ENCODE peak calls at places on chromosomes 5 and 9, in ten cellular contexts. N is mammary epithelial cell; J is left ventricle myocardium inferior; K is PC-3; C is retinal pigment epithelial cell; P is lower leg skin; Z is H1; W is Jurkat, Clone E6-1; V is transverse colon; R is H7. I is an unnamed sample.
A peak's percentile ranks its signal among the peaks of the same experiment; 100 is the strongest.

GRCh38 chr9:121945281-121945680 is 147.8 kb downstream of the TTLL11 start:
- DNase-seq in C (no peak), R (no peak), Z (no peak), J (no peak), V (no peak), K (peak; percentile 31), P (no peak), N (no peak), W (no peak), I (no peak)

GRCh38 chr5:98772415-98773213 is 849 bp upstream of the RGMB start:
- DNase-seq in N (peak; percentile 90), P (peak; percentile 69), V (peak; percentile 86), J (peak; percentile 68), K (peak; percentile 96), W (peak; percentile 86), Z (no peak), C (no peak), R (peak; percentile 73), I (peak; percentile 79)

GRCh38 chr9:12461759-12462158 is 231.4 kb upstream of the TYRP1 start:
- DNase-seq in C (no peak), K (no peak), V (no peak), R (no peak), Z (no peak), W (no peak), P (no peak), J (no peak), N (no peak), I (no peak)

GRCh38 chr5:102511666-102512065 is 12.9 kb upstream of the SLCO6A1 start:
- DNase-seq in Z (no peak), V (no peak), W (no peak), C (peak; percentile 41), R (no peak), N (no peak), J (peak; percentile 38), K (peak; percentile 23), P (no peak), I (no peak)

GRCh38 chr5:55463613-55464012 is 71.2 kb downstream of the PLPP1 start:
- DNase-seq in W (no peak), P (no peak), V (no peak), J (no peak), N (no peak), R (no peak), Z (no peak), K (no peak), C (no peak), I (no peak)

GRCh38 chr5:38257236-38258036 is 923 bp upstream of the EGFLAM start:
- DNase-seq in J (no peak), P (no peak), Z (peak; percentile 60), C (no peak), W (no peak), K (no peak), R (peak; percentile 69), V (no peak), N (no peak), I (no peak)

GRCh38 chr5:58887721-58888409 is 305.0 kb downstream of the RAB3C start:
- DNase-seq in P (no peak), N (no peak), W (peak; percentile 7), J (peak; percentile 60), Z (no peak), C (no peak), V (no peak), R (no peak), K (no peak), I (peak; percentile 53)

GRCh38 chr9:126615251-126615790 is 1.6 kb downstream of the LMX1B start:
- DNase-seq in N (peak; percentile 70), P (no peak), J (no peak), R (peak; percentile 86), K (no peak), Z (peak; percentile 75), W (peak; percentile 50), C (no peak), V (peak; percentile 22), I (no peak)

GRCh38 chr5:172425402-172425801 is 28.9 kb downstream of the SH3PXD2B start:
- DNase-seq in Z (no peak), R (no peak), N (no peak), C (no peak), J (no peak), W (no peak), K (no peak), V (no peak), P (no peak), I (no peak)

GRCh38 chr5:14669975-14670374 is 5.5 kb downstream of the OTULIN start:
- DNase-seq in C (no peak), N (peak; percentile 88), R (no peak), Z (no peak), K (peak; percentile 64), J (no peak), V (no peak), W (no peak), P (no peak), I (no peak)

GRCh38 chr5:115262405-115263247 is at the start of gene PGGT1B:
- DNase-seq in C (no peak), P (peak; percentile 66), R (peak; percentile 80), W (peak; percentile 79), Z (peak; percentile 86), K (peak; percentile 63), N (peak; percentile 63), J (peak; percentile 77), V (peak; percentile 77), I (peak; percentile 91)

DNA sequence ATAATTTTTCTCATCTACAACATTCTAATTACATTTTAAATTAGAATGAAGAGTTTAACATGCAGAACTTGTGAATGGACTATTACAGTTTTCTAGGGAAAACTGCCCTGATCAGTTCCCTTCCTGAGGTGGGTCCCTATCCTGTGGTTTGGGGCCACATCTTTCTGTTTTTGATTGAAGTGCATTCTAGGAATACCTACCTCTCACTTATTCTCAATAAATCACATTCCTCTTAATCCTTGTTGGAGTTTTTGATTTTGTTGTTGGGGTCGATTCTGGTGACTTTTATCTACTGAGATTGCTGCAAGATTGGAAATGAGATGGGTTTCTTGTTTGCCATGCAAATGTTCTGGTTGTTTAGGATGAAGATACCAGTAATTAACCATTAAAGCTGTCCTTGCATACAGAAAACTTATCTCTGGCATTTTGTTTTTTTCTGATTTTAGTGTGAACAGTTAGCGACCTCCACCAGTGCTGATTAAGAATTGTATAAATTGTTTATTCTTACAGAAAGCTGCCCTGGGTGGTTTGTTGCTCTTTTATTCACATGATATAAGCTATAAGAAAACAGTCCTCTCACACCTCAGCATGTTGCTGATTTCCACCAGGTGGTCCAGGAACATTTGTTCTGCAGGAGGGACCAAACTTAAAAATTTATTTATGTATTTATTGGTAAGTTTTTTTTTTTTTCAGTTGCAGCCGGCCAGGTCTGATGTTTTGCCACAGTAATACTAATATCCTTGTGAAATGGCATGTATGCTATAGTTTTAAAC is 269.9 kb downstream of the FANCC start:
- DNase-seq in C (no peak), R (no peak), W (no peak), K (no peak), P (no peak), Z (no peak), J (no peak), N (no peak), V (no peak), I (no peak)
- H3K4me3 ChIP-seq in C (peak overlapping the region; percentile 7), R (no peak overlapping the region), W (no peak overlapping the region), K (peak overlapping the region; percentile 92), P (no peak overlapping the region), Z (peak overlapping the region; percentile 71), J (peak overlapping the region; percentile 68), N (no peak overlapping the region), V (peak overlapping the region; percentile 55), I (peak overlapping the region; percentile 45)

GRCh38 chr9:137086531-137087408 is at the start of gene MAN1B1:
- DNase-seq in V (peak; percentile 100), C (peak; percentile 95), K (peak; percentile 98), Z (peak; percentile 97), P (peak; percentile 98), W (peak; percentile 98), R (peak; percentile 99), J (peak; percentile 99), N (peak; percentile 100), I (peak; percentile 99)

GRCh38 chr9:137085918-137086530 is 761 bp upstream of the MAN1B1 start:
- DNase-seq in J (peak; percentile 63), Z (no peak), P (no peak), R (peak; percentile 85), W (no peak), C (no peak), K (peak; percentile 44), V (peak; percentile 54), N (peak; percentile 52), I (peak; percentile 54)

GRCh38 chr9:137088121-137088520 is 1.3 kb downstream of the MAN1B1 start:
- DNase-seq in P (no peak), C (no peak), W (no peak), R (no peak), V (no peak), K (no peak), J (no peak), Z (no peak), N (no peak), I (no peak)

GRCh38 chr9:137089232-137089947 is 2.6 kb downstream of the MAN1B1 start:
- DNase-seq in V (no peak), N (no peak), K (no peak), C (no peak), P (no peak), W (no peak), Z (no peak), J (no peak), R (no peak), I (no peak)

GRCh38 chr9:137087409-137087925 is 682 bp downstream of the MAN1B1 start:
- DNase-seq in N (no peak), K (no peak), W (no peak), V (no peak), C (no peak), P (no peak), R (no peak), J (no peak), Z (no peak), I (no peak)
- H3K4me3 ChIP-seq in N (peak overlapping the region; percentile 85), K (peak overlapping the region; percentile 79), W (peak overlapping the region; percentile 72), V (peak overlapping the region; percentile 79), C (peak overlapping the region; percentile 72), P (peak overlapping the region; percentile 75), R (peak overlapping the region; percentile 76), J (peak overlapping the region; percentile 89), Z (peak overlapping the region; percentile 70), I (peak overlapping the region; percentile 89)

DNA sequence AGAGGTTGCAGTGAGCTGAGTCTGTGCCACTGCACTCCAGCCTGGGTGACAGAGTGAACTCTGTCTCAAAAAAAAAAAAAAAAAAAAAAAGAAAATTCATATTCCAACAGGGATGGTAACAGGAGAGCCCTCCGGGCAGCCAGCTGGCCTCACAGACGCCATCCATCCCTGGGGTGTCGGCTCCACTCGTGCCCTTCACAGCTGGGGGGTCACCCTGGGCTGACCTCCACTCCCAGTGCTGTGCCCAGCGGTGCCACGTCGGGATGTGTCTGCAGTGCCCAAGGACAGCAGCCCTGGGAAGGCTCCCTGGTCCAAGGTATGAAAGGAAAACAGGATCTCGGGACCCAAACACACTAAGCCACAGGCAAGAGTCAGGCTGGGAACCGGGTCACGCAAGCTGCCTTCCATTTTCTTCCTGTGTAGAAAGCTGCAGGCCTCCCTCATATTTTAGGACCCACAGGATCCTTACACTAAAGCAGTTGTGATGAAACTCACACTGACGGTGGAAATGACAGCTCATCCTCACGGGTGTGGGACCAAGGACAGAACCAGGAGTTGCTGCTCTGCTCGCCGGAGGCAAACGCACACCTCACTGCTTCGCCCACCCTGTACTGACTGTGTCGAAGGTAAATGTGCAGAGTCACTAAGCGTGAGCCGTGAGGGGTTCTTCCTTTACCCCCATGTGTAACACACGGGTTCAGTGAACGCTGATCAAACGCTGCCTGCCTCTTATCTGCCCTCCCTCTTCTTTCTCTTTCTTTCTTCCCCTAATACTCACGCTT is 5.3 kb downstream of the SLC12A7 start:
- DNase-seq in Z (no peak), W (no peak), J (no peak), C (no peak), V (no peak), N (no peak), R (no peak), P (no peak), K (no peak), I (no peak)
- H3K4me3 ChIP-seq in Z (peak overlapping the region; percentile 35), W (no peak overlapping the region), J (peak overlapping the region; percentile 93), C (no peak overlapping the region), V (no peak overlapping the region), N (no peak overlapping the region), R (no peak overlapping the region), P (no peak overlapping the region), K (no peak overlapping the region), I (no peak overlapping the region)

GRCh38 chr9:136586391-136586790 is 40.5 kb upstream of the NOTCH1 start:
- DNase-seq in C (no peak), K (no peak), J (no peak), W (no peak), R (no peak), Z (no peak), V (no peak), P (no peak), N (no peak), I (no peak)
- H3K4me3 ChIP-seq in C (no peak overlapping the region), K (no peak overlapping the region), J (no peak overlapping the region), W (no peak overlapping the region), R (no peak overlapping the region), Z (no peak overlapping the region), V (no peak overlapping the region), P (no peak overlapping the region), N (no peak overlapping the region), I (no peak overlapping the region)

I was measured in testis.